ENCODE peak calls at places on chromosomes 13 and 19, in six cellular contexts. Y is HTR-8/SVneo; P is AG08395; F is psoas muscle; X is osteocyte; A is stimulated activated CD8-positive, alpha-beta memory T cell treated with anti-CD3 and anti-CD28 coated beads, Interleukin-7, amount 100 ng/mL, for 48 hours. D is an unnamed sample.

GRCh38 chr19:13103961-13104847 is 1.5 kb upstream of the LYL1 start:
- DNase-seq in Y (no peak), P (no peak), F (peak; percentile 73), X (no peak), A (no peak), D (no peak)

GRCh38 chr19:5621945-5622464 is 571 bp downstream of the SAFB2 start:
- DNase-seq in Y (no peak), P (no peak), F (peak; percentile 37), X (no peak), A (no peak), D (no peak)

GRCh38 chr19:17721821-17722220 is 2.5 kb downstream of the MAP1S start:
- DNase-seq in Y (no peak), P (peak; percentile 69), F (peak; percentile 48), X (no peak), A (no peak), D (no peak)

GRCh38 chr13:64553411-64554129 is 2676.6 kb downstream of the PCDH9 start:
- DNase-seq in Y (no peak), P (no peak), F (no peak), X (no peak), A (no peak), D (no peak)

GRCh38 chr19:46975011-46975917 is 44.4 kb upstream of the NPAS1 start:
- DNase-seq in Y (no peak), P (no peak), F (no peak), X (no peak), A (no peak), D (no peak)

GRCh38 chr19:45821570-45821969 is 6.5 kb upstream of the RSPH6A start:
- DNase-seq in Y (no peak), P (no peak), F (no peak), X (no peak), A (no peak), D (no peak)

GRCh38 chr19:44142014-44142523 is 715 bp downstream of the ZNF234 start:
- DNase-seq in Y (no peak), P (peak; percentile 31), F (peak; percentile 14), X (no peak), A (no peak), D (no peak)

GRCh38 chr19:28990522-28990921 is 222.4 kb downstream of the UQCRFS1 start:
- DNase-seq in Y (no peak), P (no peak), F (no peak), X (no peak), A (no peak), D (no peak)

GRCh38 chr19:9968820-9969687 is 32.7 kb upstream of the OLFM2 start:
- DNase-seq in Y (no peak), P (no peak), F (no peak), X (no peak), A (no peak), D (no peak)

GRCh38 chr19:14427461-14427860 is 5.6 kb upstream of the PKN1 start:
- DNase-seq in Y (no peak), P (no peak), F (no peak), X (no peak), A (no peak), D (no peak)

GRCh38 chr13:25692156-25692555 is 320.4 kb downstream of the ATP8A2 start:
- DNase-seq in Y (no peak), P (no peak), F (no peak), X (no peak), A (no peak), D (no peak)

GRCh38 chr13:111339366-111340143 is 19.1 kb downstream of the TEX29 start:
- DNase-seq in Y (no peak), P (no peak), F (no peak), X (peak; percentile 77), A (no peak), D (no peak)

GRCh38 chr19:43634877-43635560 is 4.6 kb downstream of the CADM4 start:
- DNase-seq in Y (no peak), P (no peak), F (no peak), X (no peak), A (no peak), D (no peak)

D was measured in GM12864.